ENCODE peak calls at places on chromosomes 5 and 9, in six cellular contexts. One of them, this sample, is unnamed.

GRCh38 chr5:53114988-53115387 is 5.4 kb upstream of the MOCS2 start:
- DNase-seq in glomerular endothelial cell: no peak
- DNase-seq in stimulated activated CD4-positive, alpha-beta T cell treated with anti-CD3 and anti-CD28 coated beads, TNF-alpha, amount 100 ng/mL, for 1 hour: no peak
- DNase-seq in EL: no peak
- DNase-seq in SJCRH30: no peak
- DNase-seq in GM04504: no peak
- DNase-seq in this sample: no peak

GRCh38 chr9:110599468-110599867 is 19.9 kb upstream of the SVEP1 start:
- DNase-seq in glomerular endothelial cell: no peak
- DNase-seq in stimulated activated CD4-positive, alpha-beta T cell treated with anti-CD3 and anti-CD28 coated beads, TNF-alpha, amount 100 ng/mL, for 1 hour: no peak
- DNase-seq in EL: no peak
- DNase-seq in SJCRH30: peak; percentile 89
- DNase-seq in GM04504: no peak
- DNase-seq in this sample: no peak

GRCh38 chr5:159956074-159956473 is 39.8 kb downstream of the ADRA1B start:
- DNase-seq in glomerular endothelial cell: no peak
- DNase-seq in stimulated activated CD4-positive, alpha-beta T cell treated with anti-CD3 and anti-CD28 coated beads, TNF-alpha, amount 100 ng/mL, for 1 hour: no peak
- DNase-seq in EL: no peak
- DNase-seq in SJCRH30: no peak
- DNase-seq in GM04504: no peak
- DNase-seq in this sample: no peak

GRCh38 chr9:77011973-77012817 is 7.3 kb upstream of the FOXB2 start:
- DNase-seq in glomerular endothelial cell: no peak
- DNase-seq in stimulated activated CD4-positive, alpha-beta T cell treated with anti-CD3 and anti-CD28 coated beads, TNF-alpha, amount 100 ng/mL, for 1 hour: peak; percentile 4
- DNase-seq in EL: peak; percentile 63
- DNase-seq in SJCRH30: no peak
- DNase-seq in GM04504: no peak
- DNase-seq in this sample: no peak

GRCh38 chr5:93193756-93194155 is 387.3 kb downstream of the NR2F1-AS1 start:
- DNase-seq in glomerular endothelial cell: no peak
- DNase-seq in stimulated activated CD4-positive, alpha-beta T cell treated with anti-CD3 and anti-CD28 coated beads, TNF-alpha, amount 100 ng/mL, for 1 hour: no peak
- DNase-seq in EL: peak; percentile 44
- DNase-seq in SJCRH30: peak; percentile 35
- DNase-seq in GM04504: no peak
- DNase-seq in this sample: no peak

GRCh38 chr5:172175263-172175719 is 12.7 kb downstream of the STK10 start:
- DNase-seq in glomerular endothelial cell: no peak
- DNase-seq in stimulated activated CD4-positive, alpha-beta T cell treated with anti-CD3 and anti-CD28 coated beads, TNF-alpha, amount 100 ng/mL, for 1 hour: peak; percentile 76
- DNase-seq in EL: peak; percentile 21
- DNase-seq in SJCRH30: no peak
- DNase-seq in GM04504: no peak
- DNase-seq in this sample: no peak

GRCh38 chr5:107615173-107615856 is 55.4 kb downstream of the EFNA5 start:
- DNase-seq in glomerular endothelial cell: no peak
- DNase-seq in stimulated activated CD4-positive, alpha-beta T cell treated with anti-CD3 and anti-CD28 coated beads, TNF-alpha, amount 100 ng/mL, for 1 hour: no peak
- DNase-seq in EL: no peak
- DNase-seq in SJCRH30: no peak
- DNase-seq in GM04504: no peak
- DNase-seq in this sample: no peak

GRCh38 chr5:119166026-119166425 is 95.1 kb downstream of the DMXL1 start:
- DNase-seq in glomerular endothelial cell: no peak
- DNase-seq in stimulated activated CD4-positive, alpha-beta T cell treated with anti-CD3 and anti-CD28 coated beads, TNF-alpha, amount 100 ng/mL, for 1 hour: no peak
- DNase-seq in EL: peak; percentile 65
- DNase-seq in SJCRH30: no peak
- DNase-seq in GM04504: peak; percentile 16
- DNase-seq in this sample: no peak

GRCh38 chr5:156534086-156534485 is 207.1 kb downstream of the SGCD start:
- DNase-seq in glomerular endothelial cell: no peak
- DNase-seq in stimulated activated CD4-positive, alpha-beta T cell treated with anti-CD3 and anti-CD28 coated beads, TNF-alpha, amount 100 ng/mL, for 1 hour: no peak
- DNase-seq in EL: no peak
- DNase-seq in SJCRH30: no peak
- DNase-seq in GM04504: no peak
- DNase-seq in this sample: no peak

GRCh38 chr5:177357459-177358332 is at the start of gene RGS14:
- DNase-seq in glomerular endothelial cell: no peak
- DNase-seq in stimulated activated CD4-positive, alpha-beta T cell treated with anti-CD3 and anti-CD28 coated beads, TNF-alpha, amount 100 ng/mL, for 1 hour: peak; percentile 38
- DNase-seq in EL: peak; percentile 43
- DNase-seq in SJCRH30: peak; percentile 53
- DNase-seq in GM04504: no peak
- DNase-seq in this sample: no peak

This sample was measured in Panc1.